ENCODE peak calls at places on chromosomes 6 and 20, in six cellular contexts. U, M, G, Y, K and H are unnamed samples.

GRCh38 chr6:16256781-16257180 is 18.4 kb downstream of the GMPR start:
- DNase-seq in U (no peak), M (no peak), G (no peak), Y (no peak), K (no peak), H (no peak)

GRCh38 chr20:49278817-49279676 is 1.2 kb upstream of the ZNFX1 start:
- DNase-seq in U (no peak), M (peak), G (no peak), Y (no peak), K (peak), H (peak)

GRCh38 chr6:52517502-52518278 is 59.2 kb downstream of the TRAM2 start:
- DNase-seq in U (peak), M (peak), G (peak), Y (peak), K (peak), H (peak)

GRCh38 chr6:44667226-44667625 is 279.7 kb downstream of the CDC5L start:
- DNase-seq in U (no peak), M (no peak), G (no peak), Y (peak), K (no peak), H (peak)

GRCh38 chr20:59837623-59838394 is 95.6 kb downstream of the SYCP2 start:
- DNase-seq in U (no peak), M (no peak), G (peak), Y (no peak), K (no peak), H (no peak)

GRCh38 chr6:946546-946945 is 253.6 kb upstream of the EXOC2 start:
- DNase-seq in U (no peak), M (no peak), G (no peak), Y (peak), K (no peak), H (no peak)

GRCh38 chr6:145929037-145929633 is 35.0 kb downstream of the SHPRH start:
- DNase-seq in U (no peak), M (peak), G (peak), Y (peak), K (peak), H (peak)

GRCh38 chr6:119671105-119671504 is 321.5 kb upstream of the MAN1A1 start:
- DNase-seq in U (no peak), M (no peak), G (no peak), Y (no peak), K (no peak), H (no peak)

GRCh38 chr6:20711518-20711917 is 177.3 kb downstream of the CDKAL1 start:
- DNase-seq in U (no peak), M (no peak), G (no peak), Y (no peak), K (no peak), H (no peak)

GRCh38 chr6:46605091-46605797 is 47.4 kb downstream of the CYP39A1 start:
- DNase-seq in U (no peak), M (no peak), G (peak), Y (no peak), K (no peak), H (no peak)

GRCh38 chr6:96547654-96548053 is 15.3 kb upstream of the FHL5 start:
- DNase-seq in U (no peak), M (no peak), G (no peak), Y (no peak), K (no peak), H (no peak)

GRCh38 chr6:168877821-168878282 is 375.8 kb downstream of the THBS2 start:
- DNase-seq in U (no peak), M (peak), G (no peak), Y (no peak), K (no peak), H (peak)

GRCh38 chr6:56490994-56491393 is 151.7 kb downstream of the DST start:
- DNase-seq in U (no peak), M (no peak), G (no peak), Y (peak), K (no peak), H (peak)

GRCh38 chr20:44019638-44020335 is 105.1 kb downstream of the TOX2 start:
- DNase-seq in U (no peak), M (no peak), G (no peak), Y (no peak), K (peak), H (no peak)

GRCh38 chr6:163585932-163586437 is 171.5 kb downstream of the QKI start:
- DNase-seq in U (no peak), M (peak), G (no peak), Y (peak), K (peak), H (peak)

DNA sequence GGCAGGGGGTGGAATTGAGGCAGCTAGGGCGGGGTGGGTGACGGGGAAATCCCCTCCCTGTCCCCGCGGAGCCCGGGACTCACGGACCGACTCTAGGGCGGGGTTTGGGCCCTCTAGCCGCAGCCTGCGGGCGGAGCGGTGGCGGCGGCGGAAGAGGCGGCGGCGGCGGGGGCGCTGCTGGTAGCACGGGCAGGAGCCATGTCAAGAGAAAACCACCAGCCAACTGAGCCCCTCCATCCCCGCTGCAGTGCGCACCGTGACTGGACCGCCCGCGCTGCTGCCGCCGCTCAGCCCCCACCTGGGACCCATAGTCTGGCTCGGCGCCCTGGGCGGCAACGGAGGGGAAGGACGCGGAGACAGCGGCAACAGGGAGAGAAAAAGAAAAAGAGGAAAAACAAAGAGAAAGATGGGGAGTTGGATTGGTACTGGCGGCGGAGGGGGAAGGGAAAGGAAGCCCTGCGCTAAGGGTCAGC is 1.2 kb upstream of the C6orf62 start:
- DNase-seq in U (peak), M (peak), G (peak), Y (no peak), K (peak), H (peak)
- TF ChIP-seq CTCF in U (no peak), M (no peak), G (no peak), Y (no peak), K (no peak), H (no peak)

DNA sequence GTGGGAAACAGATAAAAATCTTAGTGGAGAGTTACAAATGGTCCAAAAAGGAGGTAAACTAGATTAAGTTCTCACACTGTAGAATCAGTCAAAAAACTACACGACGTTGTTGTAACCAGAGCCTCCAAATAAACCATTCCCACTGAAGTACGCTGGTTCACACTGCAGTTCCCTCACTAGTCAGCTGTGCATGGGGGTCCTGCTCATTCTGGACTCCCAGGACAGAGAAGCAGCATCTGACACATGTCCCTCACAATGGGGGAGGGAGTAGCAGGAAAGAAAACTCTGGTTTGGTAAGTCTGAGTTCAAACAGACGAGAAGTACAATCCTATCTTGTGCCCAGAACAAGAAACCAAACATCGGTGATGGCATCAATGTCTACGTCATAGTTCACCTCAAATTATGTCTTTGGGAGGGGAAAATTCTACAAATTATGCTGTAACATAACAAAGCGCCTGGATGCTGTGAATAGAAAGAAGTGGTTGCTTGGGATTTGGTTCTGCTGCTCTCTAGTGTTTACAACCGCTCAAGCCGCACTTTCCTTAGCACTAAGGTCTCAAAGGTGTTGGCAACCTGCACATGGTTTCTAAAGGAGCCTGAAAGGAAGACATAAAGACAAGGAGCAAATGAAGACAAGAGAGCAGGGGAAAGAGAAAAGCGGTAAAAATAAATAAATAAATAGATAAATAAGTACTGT is 208.0 kb downstream of the GMDS start:
- DNase-seq in U (no peak), M (no peak), G (no peak), Y (no peak), K (peak), H (no peak)
- TF ChIP-seq CTCF in U (no peak), M (no peak), G (no peak), Y (peak), K (no peak), H (peak)

DNA sequence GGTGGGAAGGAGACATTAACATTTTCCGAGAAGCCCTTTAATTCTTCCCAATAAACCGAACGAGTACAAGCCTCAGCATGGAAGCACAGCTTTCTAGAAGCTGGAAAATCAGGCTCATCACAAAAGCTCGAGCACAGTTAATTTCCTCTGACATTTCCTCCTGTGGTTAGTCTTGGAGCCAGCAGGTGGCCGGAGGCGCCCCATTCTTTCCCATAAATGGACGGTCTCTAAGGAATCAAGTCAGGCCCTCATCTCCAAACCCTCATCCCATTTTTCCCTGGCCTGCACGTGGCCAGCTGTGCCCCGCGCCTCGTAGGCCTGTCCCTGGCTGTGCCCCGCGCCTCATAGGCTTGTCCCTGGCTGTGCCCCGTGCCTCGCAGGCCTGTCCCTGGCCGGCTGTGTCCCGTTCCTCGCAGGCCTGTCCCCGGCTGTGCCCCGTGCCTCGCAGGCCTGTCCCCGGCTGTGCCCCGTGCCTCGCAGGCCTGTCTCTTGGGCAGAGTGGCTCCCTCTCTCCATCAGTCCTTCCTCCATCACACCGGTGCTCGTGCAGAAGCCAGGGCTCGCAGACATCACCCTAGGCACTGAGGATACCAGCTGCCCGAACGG is 19.7 kb upstream of the NTSR1 start:
- DNase-seq in U (no peak), M (no peak), G (no peak), Y (no peak), K (no peak), H (no peak)
- TF ChIP-seq CTCF in U (peak), M (no peak), G (no peak), Y (peak), K (no peak), H (no peak)

GRCh38 chr20:37593710-37594109 is 66.0 kb upstream of the BLCAP start:
- DNase-seq in U (no peak), M (no peak), G (no peak), Y (no peak), K (no peak), H (no peak)
- TF ChIP-seq CTCF in U (no peak), M (no peak), G (no peak), Y (no peak), K (no peak), H (no peak)